ENCODE peak calls at places on chromosomes 2 and 18, in eight cellular contexts. A is NCI-H146; G is right lobe of liver; R is cardiac fibroblast; U is retina; V is endothelial cell; P is stimulated activated CD4-positive, alpha-beta T cell treated with anti-CD3 and anti-CD28 coated beads, Interleukin-4, amount 100 ng/mL, for 4 hours; Y is BE2C. J is an unnamed sample.

GRCh38 chr2:120567128-120567527 is 168.5 kb upstream of the GLI2 start:
- DNase-seq in U (no peak), P (no peak), R (no peak), V (no peak), A (no peak), G (peak), Y (no peak), J (no peak)

GRCh38 chr2:152555048-152555447 is 162.2 kb downstream of the PRPF40A start:
- DNase-seq in G (no peak), P (no peak), Y (no peak), A (no peak), R (peak), U (no peak), V (no peak), J (peak)

GRCh38 chr2:122980672-122981071 is 1044.4 kb upstream of the CNTNAP5 start:
- DNase-seq in Y (peak), A (no peak), U (no peak), V (no peak), G (no peak), R (peak), P (no peak), J (peak)

GRCh38 chr18:477565-477964 is 22.9 kb downstream of the COLEC12 start:
- DNase-seq in A (peak), P (no peak), R (no peak), U (no peak), Y (no peak), V (no peak), G (peak), J (no peak)

GRCh38 chr18:37540424-37541121 is 25.0 kb downstream of the CELF4 start:
- DNase-seq in P (no peak), U (no peak), A (peak), V (no peak), Y (no peak), G (no peak), R (no peak), J (no peak)

GRCh38 chr2:69567157-69567908 is 76.2 kb downstream of the AAK1 start:
- DNase-seq in A (no peak), R (peak), U (no peak), V (no peak), P (no peak), G (no peak), Y (no peak), J (no peak)

GRCh38 chr18:10560457-10561045 is 34.7 kb downstream of the NAPG start:
- DNase-seq in R (peak), G (peak), P (peak), Y (peak), V (peak), A (peak), U (peak), J (peak)

GRCh38 chr18:38459086-38459485 is 893.5 kb upstream of the CELF4 start:
- DNase-seq in R (no peak), V (no peak), Y (no peak), U (peak), G (no peak), A (no peak), P (no peak), J (no peak)

GRCh38 chr2:21070322-21071257 is 26.7 kb upstream of the APOB start:
- DNase-seq in U (no peak), G (no peak), A (no peak), R (no peak), V (no peak), Y (peak), P (no peak), J (no peak)

J was measured in fibroblast of pulmonary artery.